ENCODE peak calls at places on chromosomes 11 and 22, in seven cellular contexts. One of them, this sample, is unnamed.

GRCh38 chr11:75879737-75880136 is 64.7 kb downstream of the UVRAG start:
- DNase-seq in H9: no peak
- DNase-seq in H1: no peak
- DNase-seq in neuronal stem cell: no peak
- DNase-seq in IMR-90: no peak
- DNase-seq in mesenchymal stem cell: no peak
- DNase-seq in trophoblast cell: no peak
- DNase-seq in this sample: no peak

GRCh38 chr11:64763804-64764611 is 4.2 kb upstream of the PYGM start:
- DNase-seq in H9: no peak
- DNase-seq in H1: no peak
- DNase-seq in neuronal stem cell: no peak
- DNase-seq in IMR-90: no peak
- DNase-seq in mesenchymal stem cell: no peak
- DNase-seq in trophoblast cell: no peak
- DNase-seq in this sample: no peak

GRCh38 chr11:131871061-131871460 is 500.6 kb downstream of the NTM start:
- DNase-seq in H9: no peak
- DNase-seq in H1: no peak
- DNase-seq in neuronal stem cell: no peak
- DNase-seq in IMR-90: no peak
- DNase-seq in mesenchymal stem cell: no peak
- DNase-seq in trophoblast cell: no peak
- DNase-seq in this sample: no peak

GRCh38 chr11:60744114-60744513 is 12.6 kb upstream of the MS4A15 start:
- DNase-seq in H9: no peak
- DNase-seq in H1: no peak
- DNase-seq in neuronal stem cell: no peak
- DNase-seq in IMR-90: no peak
- DNase-seq in mesenchymal stem cell: no peak
- DNase-seq in trophoblast cell: no peak
- DNase-seq in this sample: no peak

GRCh38 chr11:60625262-60625661 is 74.2 kb upstream of the MS4A8 start:
- DNase-seq in H9: peak
- DNase-seq in H1: peak
- DNase-seq in neuronal stem cell: no peak
- DNase-seq in IMR-90: peak
- DNase-seq in mesenchymal stem cell: peak
- DNase-seq in trophoblast cell: peak
- DNase-seq in this sample: peak

GRCh38 chr11:13260196-13260962 is 17.2 kb upstream of the BMAL1 start:
- DNase-seq in H9: no peak
- DNase-seq in H1: no peak
- DNase-seq in neuronal stem cell: no peak
- DNase-seq in IMR-90: no peak
- DNase-seq in mesenchymal stem cell: peak
- DNase-seq in trophoblast cell: no peak
- DNase-seq in this sample: no peak

GRCh38 chr11:8701891-8702597 is 19.5 kb downstream of the RPL27A start:
- DNase-seq in H9: no peak
- DNase-seq in H1: no peak
- DNase-seq in neuronal stem cell: no peak
- DNase-seq in IMR-90: no peak
- DNase-seq in mesenchymal stem cell: no peak
- DNase-seq in trophoblast cell: no peak
- DNase-seq in this sample: no peak

GRCh38 chr22:48222742-48223487 is 1460.5 kb downstream of the TBC1D22A start:
- DNase-seq in H9: no peak
- DNase-seq in H1: no peak
- DNase-seq in neuronal stem cell: no peak
- DNase-seq in IMR-90: no peak
- DNase-seq in mesenchymal stem cell: no peak
- DNase-seq in trophoblast cell: no peak
- DNase-seq in this sample: no peak

GRCh38 chr11:9821008-9821752 is 157.3 kb downstream of the SWAP70 start:
- DNase-seq in H9: no peak
- DNase-seq in H1: no peak
- DNase-seq in neuronal stem cell: no peak
- DNase-seq in IMR-90: no peak
- DNase-seq in mesenchymal stem cell: no peak
- DNase-seq in trophoblast cell: no peak
- DNase-seq in this sample: peak

GRCh38 chr11:70142171-70142875 is 60.8 kb upstream of the FADD start:
- DNase-seq in H9: no peak
- DNase-seq in H1: no peak
- DNase-seq in neuronal stem cell: peak
- DNase-seq in IMR-90: no peak
- DNase-seq in mesenchymal stem cell: no peak
- DNase-seq in trophoblast cell: no peak
- DNase-seq in this sample: peak

GRCh38 chr11:78417888-78418583 is 416 bp upstream of the GAB2 start:
- DNase-seq in H9: peak
- DNase-seq in H1: no peak
- DNase-seq in neuronal stem cell: peak
- DNase-seq in IMR-90: peak
- DNase-seq in mesenchymal stem cell: peak
- DNase-seq in trophoblast cell: peak
- DNase-seq in this sample: peak

GRCh38 chr22:47215851-47216250 is 453.4 kb downstream of the TBC1D22A start:
- DNase-seq in H9: no peak
- DNase-seq in H1: no peak
- DNase-seq in neuronal stem cell: no peak
- DNase-seq in IMR-90: no peak
- DNase-seq in mesenchymal stem cell: no peak
- DNase-seq in trophoblast cell: no peak
- DNase-seq in this sample: no peak

GRCh38 chr22:20960609-20961008 is 6.4 kb upstream of the AIFM3 start:
- DNase-seq in H9: no peak
- DNase-seq in H1: no peak
- DNase-seq in neuronal stem cell: no peak
- DNase-seq in IMR-90: no peak
- DNase-seq in mesenchymal stem cell: no peak
- DNase-seq in trophoblast cell: no peak
- DNase-seq in this sample: no peak

GRCh38 chr22:42646569-42647525 is 2.3 kb downstream of the CYB5R3 start:
- DNase-seq in H9: no peak
- DNase-seq in H1: no peak
- DNase-seq in neuronal stem cell: no peak
- DNase-seq in IMR-90: no peak
- DNase-seq in mesenchymal stem cell: no peak
- DNase-seq in trophoblast cell: no peak
- DNase-seq in this sample: no peak

GRCh38 chr11:128315933-128316332 is 271.4 kb downstream of the ETS1 start:
- DNase-seq in H9: no peak
- DNase-seq in H1: no peak
- DNase-seq in neuronal stem cell: no peak
- DNase-seq in IMR-90: no peak
- DNase-seq in mesenchymal stem cell: no peak
- DNase-seq in trophoblast cell: no peak
- DNase-seq in this sample: no peak

GRCh38 chr11:114942207-114942606 is 263.9 kb downstream of the NXPE2 start:
- DNase-seq in H9: no peak
- DNase-seq in H1: no peak
- DNase-seq in neuronal stem cell: no peak
- DNase-seq in IMR-90: no peak
- DNase-seq in mesenchymal stem cell: no peak
- DNase-seq in trophoblast cell: no peak
- DNase-seq in this sample: peak

GRCh38 chr11:15509082-15509481 is 394.4 kb downstream of the INSC start:
- DNase-seq in H9: no peak
- DNase-seq in H1: no peak
- DNase-seq in neuronal stem cell: no peak
- DNase-seq in IMR-90: no peak
- DNase-seq in mesenchymal stem cell: no peak
- DNase-seq in trophoblast cell: no peak
- DNase-seq in this sample: no peak

GRCh38 chr11:77669848-77670511 is 32.4 kb upstream of the CLNS1A start:
- DNase-seq in H9: no peak
- DNase-seq in H1: no peak
- DNase-seq in neuronal stem cell: no peak
- DNase-seq in IMR-90: peak
- DNase-seq in mesenchymal stem cell: peak
- DNase-seq in trophoblast cell: peak
- DNase-seq in this sample: no peak

GRCh38 chr11:118290923-118291322 is 13.6 kb upstream of the CD3E start:
- DNase-seq in H9: peak
- DNase-seq in H1: no peak
- DNase-seq in neuronal stem cell: no peak
- DNase-seq in IMR-90: no peak
- DNase-seq in mesenchymal stem cell: no peak
- DNase-seq in trophoblast cell: peak
- DNase-seq in this sample: peak

GRCh38 chr11:12761029-12761428 is 86.8 kb downstream of the TEAD1 start:
- DNase-seq in H9: no peak
- DNase-seq in H1: no peak
- DNase-seq in neuronal stem cell: no peak
- DNase-seq in IMR-90: peak
- DNase-seq in mesenchymal stem cell: peak
- DNase-seq in trophoblast cell: no peak
- DNase-seq in this sample: no peak

GRCh38 chr11:133227674-133228111 is 304.6 kb downstream of the OPCML start:
- DNase-seq in H9: peak
- DNase-seq in H1: no peak
- DNase-seq in neuronal stem cell: no peak
- DNase-seq in IMR-90: no peak
- DNase-seq in mesenchymal stem cell: no peak
- DNase-seq in trophoblast cell: no peak
- DNase-seq in this sample: peak

GRCh38 chr11:554428-554823 is 6.1 kb downstream of the LMNTD2 start:
- DNase-seq in H9: no peak
- DNase-seq in H1: no peak
- DNase-seq in neuronal stem cell: no peak
- DNase-seq in IMR-90: no peak
- DNase-seq in mesenchymal stem cell: no peak
- DNase-seq in trophoblast cell: no peak
- DNase-seq in this sample: no peak

GRCh38 chr11:553949-554398 is 6.6 kb downstream of the LMNTD2 start:
- DNase-seq in H9: no peak
- DNase-seq in H1: no peak
- DNase-seq in neuronal stem cell: no peak
- DNase-seq in IMR-90: no peak
- DNase-seq in mesenchymal stem cell: no peak
- DNase-seq in trophoblast cell: no peak
- DNase-seq in this sample: no peak

GRCh38 chr11:555500-556174 is 4.9 kb downstream of the LMNTD2 start:
- DNase-seq in H9: no peak
- DNase-seq in H1: no peak
- DNase-seq in neuronal stem cell: no peak
- DNase-seq in IMR-90: no peak
- DNase-seq in mesenchymal stem cell: no peak
- DNase-seq in trophoblast cell: no peak
- DNase-seq in this sample: no peak

GRCh38 chr11:556175-556699 is 4.3 kb downstream of the LMNTD2 start:
- DNase-seq in H9: no peak
- DNase-seq in H1: no peak
- DNase-seq in neuronal stem cell: no peak
- DNase-seq in IMR-90: no peak
- DNase-seq in mesenchymal stem cell: peak
- DNase-seq in trophoblast cell: peak
- DNase-seq in this sample: peak

GRCh38 chr11:554824-555499 is 5.6 kb downstream of the LMNTD2 start:
- DNase-seq in H9: peak
- DNase-seq in H1: peak
- DNase-seq in neuronal stem cell: peak
- DNase-seq in IMR-90: no peak
- DNase-seq in mesenchymal stem cell: peak
- DNase-seq in trophoblast cell: peak
- DNase-seq in this sample: peak
- H2BK5ac ChIP-seq in H9: no peak
- H2BK5ac ChIP-seq in H1: no peak
- H2BK5ac ChIP-seq in neuronal stem cell: peak
- H2BK5ac ChIP-seq in IMR-90: no peak
- H2BK5ac ChIP-seq in mesenchymal stem cell: no peak
- H2BK5ac ChIP-seq in trophoblast cell: no peak
- H2BK5ac ChIP-seq in this sample: no peak

GRCh38 chr22:35589736-35590079 is 27.4 kb downstream of the MB start:
- DNase-seq in H9: no peak
- DNase-seq in H1: no peak
- DNase-seq in neuronal stem cell: no peak
- DNase-seq in IMR-90: no peak
- DNase-seq in mesenchymal stem cell: no peak
- DNase-seq in trophoblast cell: no peak
- DNase-seq in this sample: no peak
- H2BK5ac ChIP-seq in H9: no peak
- H2BK5ac ChIP-seq in H1: no peak
- H2BK5ac ChIP-seq in neuronal stem cell: no peak
- H2BK5ac ChIP-seq in IMR-90: peak
- H2BK5ac ChIP-seq in mesenchymal stem cell: no peak
- H2BK5ac ChIP-seq in trophoblast cell: no peak
- H2BK5ac ChIP-seq in this sample: peak

GRCh38 chr11:46330887-46331652 is 16.2 kb upstream of the DGKZ start:
- DNase-seq in H9: no peak
- DNase-seq in H1: no peak
- DNase-seq in neuronal stem cell: no peak
- DNase-seq in IMR-90: no peak
- DNase-seq in mesenchymal stem cell: peak
- DNase-seq in trophoblast cell: no peak
- DNase-seq in this sample: no peak
- H2BK5ac ChIP-seq in H9: no peak
- H2BK5ac ChIP-seq in H1: no peak
- H2BK5ac ChIP-seq in neuronal stem cell: no peak
- H2BK5ac ChIP-seq in IMR-90: no peak
- H2BK5ac ChIP-seq in mesenchymal stem cell: no peak
- H2BK5ac ChIP-seq in trophoblast cell: no peak
- H2BK5ac ChIP-seq in this sample: no peak

GRCh38 chr11:44698228-44698923 is 28.4 kb upstream of the TSPAN18 start:
- DNase-seq in H9: no peak
- DNase-seq in H1: no peak
- DNase-seq in neuronal stem cell: no peak
- DNase-seq in IMR-90: no peak
- DNase-seq in mesenchymal stem cell: no peak
- DNase-seq in trophoblast cell: no peak
- DNase-seq in this sample: no peak

GRCh38 chr11:44701276-44701675 is 25.5 kb upstream of the TSPAN18 start:
- DNase-seq in H9: no peak
- DNase-seq in H1: no peak
- DNase-seq in neuronal stem cell: no peak
- DNase-seq in IMR-90: no peak
- DNase-seq in mesenchymal stem cell: no peak
- DNase-seq in trophoblast cell: no peak
- DNase-seq in this sample: no peak

GRCh38 chr11:44699497-44699896 is 27.3 kb upstream of the TSPAN18 start:
- DNase-seq in H9: no peak
- DNase-seq in H1: no peak
- DNase-seq in neuronal stem cell: no peak
- DNase-seq in IMR-90: no peak
- DNase-seq in mesenchymal stem cell: no peak
- DNase-seq in trophoblast cell: no peak
- DNase-seq in this sample: no peak

GRCh38 chr11:44702897-44703296 is 23.9 kb upstream of the TSPAN18 start:
- DNase-seq in H9: no peak
- DNase-seq in H1: no peak
- DNase-seq in neuronal stem cell: no peak
- DNase-seq in IMR-90: no peak
- DNase-seq in mesenchymal stem cell: peak
- DNase-seq in trophoblast cell: no peak
- DNase-seq in this sample: peak

DNA sequence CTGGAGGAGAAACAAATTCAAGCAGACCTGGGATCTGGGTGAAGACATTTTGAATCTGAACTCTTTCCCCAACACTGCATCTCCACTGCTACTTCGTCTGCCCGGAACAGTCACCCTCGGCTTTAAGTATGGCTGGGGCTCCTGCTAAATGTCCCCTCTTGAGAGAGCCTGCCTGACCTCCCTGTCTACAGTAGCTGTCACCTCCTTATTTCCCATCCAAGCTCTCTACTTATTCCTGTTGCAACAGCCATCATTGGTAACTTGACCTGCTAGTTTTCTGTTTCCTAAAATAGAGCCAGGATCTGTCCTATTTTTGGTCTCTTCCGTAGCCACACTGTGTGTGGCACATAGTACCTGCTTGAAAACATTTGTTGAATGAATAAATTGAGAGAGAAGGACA is 26.8 kb upstream of the TSPAN18 start:
- DNase-seq in H9: no peak
- DNase-seq in H1: no peak
- DNase-seq in neuronal stem cell: no peak
- DNase-seq in IMR-90: no peak
- DNase-seq in mesenchymal stem cell: no peak
- DNase-seq in trophoblast cell: no peak
- DNase-seq in this sample: no peak
- H2BK5ac ChIP-seq in H9: no peak
- H2BK5ac ChIP-seq in H1: no peak
- H2BK5ac ChIP-seq in neuronal stem cell: no peak
- H2BK5ac ChIP-seq in IMR-90: no peak
- H2BK5ac ChIP-seq in mesenchymal stem cell: no peak
- H2BK5ac ChIP-seq in trophoblast cell: no peak
- H2BK5ac ChIP-seq in this sample: no peak